ENCODE peak calls at places on chromosomes 16 and 17, in eight cellular contexts. Z, N, R, K, S, Y, Q and A are unnamed samples.

GRCh38 chr17:431494-431893 is 78.9 kb upstream of the RPH3AL start:
- DNase-seq in N (no peak), Y (no peak), R (no peak), S (no peak), Z (no peak), K (no peak), Q (no peak), A (no peak)

GRCh38 chr16:4660454-4661007 is 32.8 kb upstream of the NUDT16L1 start:
- DNase-seq in R (peak), K (no peak), Q (peak), Z (no peak), Y (peak), N (no peak), S (peak), A (peak)

GRCh38 chr16:70418274-70418992 is 20.5 kb downstream of the ST3GAL2 start:
- DNase-seq in R (no peak), Q (no peak), S (no peak), Y (no peak), Z (no peak), K (no peak), N (no peak), A (no peak)

GRCh38 chr16:73066927-73067670 is 19.2 kb upstream of the ZFHX3 start:
- DNase-seq in S (peak), K (no peak), N (no peak), Q (peak), Y (no peak), Z (no peak), R (no peak), A (no peak)

GRCh38 chr17:60146206-60146605 is 3.6 kb upstream of the CA4 start:
- DNase-seq in N (no peak), Q (no peak), S (no peak), Z (no peak), K (no peak), R (no peak), Y (no peak), A (no peak)

GRCh38 chr16:83835972-83836566 is 28.3 kb downstream of the HSBP1 start:
- DNase-seq in R (no peak), Q (peak), Z (peak), Y (no peak), K (peak), S (peak), N (no peak), A (no peak)

GRCh38 chr16:75919664-75920063 is 193.4 kb upstream of the CPHXL start:
- DNase-seq in S (peak), R (no peak), Z (no peak), Q (no peak), Y (no peak), K (no peak), N (no peak), A (no peak)

GRCh38 chr16:89048087-89048729 is 45.4 kb upstream of the ACSF3 start:
- DNase-seq in Q (no peak), K (no peak), Y (no peak), N (no peak), Z (no peak), R (no peak), S (no peak), A (no peak)

GRCh38 chr17:39952665-39953470 is 9.9 kb upstream of the GSDMA start:
- DNase-seq in N (peak), Y (peak), K (peak), R (peak), Z (peak), Q (peak), S (peak), A (peak)

GRCh38 chr17:74528491-74529199 is 2.6 kb downstream of the CD300LB start:
- DNase-seq in Q (no peak), N (no peak), Y (peak), K (no peak), S (no peak), Z (no peak), R (peak), A (peak)

GRCh38 chr17:68184816-68185436 is 62.9 kb upstream of the AMZ2 start:
- DNase-seq in Q (no peak), N (no peak), K (no peak), R (peak), Y (peak), Z (no peak), S (no peak), A (peak)

GRCh38 chr16:72985148-72985882 is 62.6 kb downstream of the ZFHX3 start:
- DNase-seq in Z (no peak), N (no peak), Q (no peak), Y (no peak), R (no peak), K (peak), S (peak), A (no peak)

GRCh38 chr17:69326302-69327059 is 452 bp downstream of the ABCA5 start:
- DNase-seq in N (no peak), Z (peak), Q (peak), R (no peak), K (peak), S (peak), Y (peak), A (peak)

GRCh38 chr16:49428808-49429207 is 55.2 kb downstream of the C16orf78 start:
- DNase-seq in Q (no peak), Y (no peak), S (no peak), R (no peak), K (no peak), Z (no peak), N (no peak), A (no peak)

GRCh38 chr17:21463204-21463661 is 87.1 kb downstream of the KCNJ12 start:
- DNase-seq in Z (no peak), Y (no peak), S (no peak), K (no peak), N (no peak), R (no peak), Q (no peak), A (no peak)

GRCh38 chr17:41811549-41812175 is at the start of gene P3H4:
- DNase-seq in Z (peak), S (peak), Y (peak), Q (peak), N (peak), K (no peak), R (peak), A (peak)

GRCh38 chr16:86597880-86598606 is 19.7 kb downstream of the FOXL1 start:
- DNase-seq in K (no peak), S (peak), R (no peak), N (no peak), Q (no peak), Y (no peak), Z (no peak), A (no peak)

GRCh38 chr17:12918132-12918531 is 99.7 kb downstream of the ELAC2 start:
- DNase-seq in K (no peak), R (no peak), Y (no peak), N (no peak), Z (peak), Q (peak), S (no peak), A (no peak)

GRCh38 chr16:54291981-54292487 is 5.4 kb upstream of the IRX3 start:
- DNase-seq in Z (no peak), K (no peak), R (no peak), Q (peak), Y (no peak), N (no peak), S (peak), A (no peak)

GRCh38 chr16:28902909-28903308 is 22.1 kb downstream of the RABEP2 start:
- DNase-seq in Q (no peak), Y (no peak), N (no peak), R (no peak), Z (no peak), K (no peak), S (no peak), A (no peak)

GRCh38 chr17:73770849-73771229 is 126.6 kb upstream of the SDK2 start:
- DNase-seq in Q (no peak), Y (no peak), N (no peak), Z (no peak), R (no peak), S (no peak), K (no peak), A (no peak)

GRCh38 chr17:4881761-4882555 is 17.4 kb upstream of the C17orf107 start:
- DNase-seq in Z (peak), K (no peak), N (peak), S (peak), Q (peak), Y (peak), R (peak), A (peak)

DNA sequence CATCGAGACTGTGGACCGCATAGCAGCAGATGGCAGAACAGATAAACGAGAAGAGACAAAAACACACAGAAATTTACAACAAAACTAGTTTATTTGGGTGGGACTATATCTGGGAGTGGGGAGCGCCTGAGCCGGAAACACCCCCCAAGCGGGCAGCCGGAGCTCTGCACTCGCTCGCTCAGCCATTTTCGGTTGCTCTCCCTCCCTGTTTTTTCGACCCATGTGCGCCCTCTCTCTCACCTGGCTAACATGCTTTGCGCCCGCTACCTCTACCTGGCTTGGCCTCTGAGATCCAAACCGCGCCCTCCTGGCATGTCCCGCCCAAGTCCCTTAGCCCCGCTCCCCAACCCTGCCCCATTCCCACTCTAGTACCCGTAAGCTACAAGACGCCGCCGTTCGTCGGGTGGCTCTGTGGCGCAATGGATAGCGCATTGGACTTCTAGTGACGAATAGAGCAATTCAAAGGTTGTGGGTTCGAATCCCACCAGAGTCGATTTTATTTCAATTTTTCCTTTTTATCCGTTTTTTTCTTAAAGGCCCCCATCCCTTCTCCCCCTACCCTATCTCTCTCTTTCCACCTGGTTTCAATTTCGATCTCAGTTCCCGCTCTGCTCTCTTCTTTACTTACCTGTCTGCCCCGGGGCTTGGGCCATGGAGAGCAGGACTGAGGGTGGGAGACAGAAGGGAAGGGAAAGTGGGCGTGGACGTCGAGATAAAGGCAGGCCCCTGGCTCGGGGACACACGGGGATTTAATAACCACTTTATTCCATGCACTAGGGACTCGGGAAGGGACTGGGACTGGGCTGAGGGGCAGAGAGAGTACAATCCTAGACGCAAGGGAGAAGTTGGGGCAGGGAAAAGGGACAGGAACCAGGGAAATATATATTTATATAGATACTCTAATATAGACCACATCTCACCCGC is 2.5 kb upstream of the ALOXE3 start:
- DNase-seq in K (no peak), S (peak), Q (peak), Z (peak), N (peak), R (peak), Y (peak), A (peak)
- TF ChIP-seq CTCF in K (peak), S (peak), Q (peak), Z (no peak), N (peak), R (peak), Y (peak), A (peak)

DNA sequence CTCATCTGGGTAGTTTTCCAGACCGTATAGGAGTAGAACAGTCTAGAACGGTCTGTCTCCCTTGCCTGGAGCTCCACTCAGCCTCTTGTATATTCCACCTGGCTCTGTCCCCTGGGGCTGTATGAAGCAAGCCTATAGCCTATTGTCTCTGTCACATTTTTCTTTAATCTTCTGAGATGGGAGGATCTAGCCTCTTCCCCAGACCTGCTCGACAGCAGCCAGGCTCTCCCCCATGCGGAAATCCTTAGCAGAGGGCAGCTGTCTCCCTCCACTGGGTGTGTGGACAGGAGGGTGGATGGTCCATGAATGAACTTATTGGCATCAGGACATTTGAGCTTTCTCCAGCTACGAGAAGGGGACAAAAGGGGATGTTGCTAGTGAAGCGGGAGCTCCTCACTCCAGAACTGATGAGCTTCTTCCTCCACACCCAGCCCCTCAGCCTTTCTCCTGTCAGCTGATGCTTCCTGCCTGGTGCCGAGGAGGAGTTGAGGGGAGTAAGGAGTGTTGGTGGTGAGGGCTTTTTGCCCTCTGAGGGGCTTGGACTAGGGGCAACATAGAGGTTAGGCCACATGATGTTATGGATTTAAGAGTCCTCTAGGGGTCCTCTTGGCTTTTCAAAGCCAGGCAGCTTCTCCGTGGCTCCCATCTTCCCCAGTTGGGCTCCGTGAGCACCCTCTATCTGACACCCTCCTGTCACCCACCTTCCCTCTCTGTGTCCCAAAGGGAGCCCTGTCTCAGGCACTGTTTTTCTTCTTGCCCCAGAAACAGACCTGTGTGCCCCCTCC is 28.0 kb downstream of the ARHGAP23 start:
- DNase-seq in Z (no peak), Q (no peak), N (no peak), R (no peak), K (no peak), S (no peak), Y (no peak), A (no peak)
- TF ChIP-seq CTCF in Z (no peak), Q (no peak), N (peak), R (no peak), K (peak), S (peak), Y (peak), A (no peak)

DNA sequence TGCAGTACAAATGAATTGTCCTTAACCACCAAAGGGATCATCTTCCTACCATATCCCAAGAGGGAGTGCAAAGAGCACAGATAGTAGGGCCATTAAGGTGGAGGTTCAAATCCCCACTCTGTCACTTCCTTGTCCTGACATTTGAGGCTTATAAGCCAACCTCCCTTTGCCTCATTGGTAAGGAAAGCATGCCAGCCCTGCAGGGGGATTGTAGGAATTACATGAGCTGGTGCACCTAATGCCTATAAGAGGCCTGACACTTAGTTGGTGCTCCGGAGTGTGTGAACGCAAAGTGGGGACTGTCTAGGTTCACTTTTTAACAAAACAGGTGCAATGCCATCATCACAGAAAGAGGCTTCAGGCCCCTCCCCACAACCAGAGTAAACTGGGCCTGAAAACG is 374.4 kb downstream of the SNX29 start:
- DNase-seq in S (no peak), Y (no peak), K (no peak), Z (no peak), Q (no peak), R (no peak), N (no peak), A (no peak)
- TF ChIP-seq CTCF in S (no peak), Y (no peak), K (no peak), Z (no peak), Q (no peak), R (no peak), N (no peak), A (no peak)

GRCh38 chr17:49514374-49514738 is 19.3 kb downstream of the NGFR start:
- DNase-seq in Y (no peak), Q (no peak), R (no peak), K (no peak), S (peak), N (no peak), Z (no peak), A (no peak)

GRCh38 chr17:49516190-49516589 is 21.1 kb downstream of the NGFR start:
- DNase-seq in Q (no peak), Z (no peak), Y (no peak), K (no peak), S (peak), N (no peak), R (no peak), A (no peak)

GRCh38 chr17:49513044-49513395 is 17.9 kb downstream of the NGFR start:
- DNase-seq in Z (no peak), Y (no peak), S (no peak), K (no peak), N (no peak), Q (no peak), R (no peak), A (no peak)

GRCh38 chr17:49513616-49514373 is 18.7 kb downstream of the NGFR start:
- DNase-seq in K (no peak), S (no peak), Q (no peak), Z (no peak), Y (no peak), N (no peak), R (no peak), A (no peak)

DNA sequence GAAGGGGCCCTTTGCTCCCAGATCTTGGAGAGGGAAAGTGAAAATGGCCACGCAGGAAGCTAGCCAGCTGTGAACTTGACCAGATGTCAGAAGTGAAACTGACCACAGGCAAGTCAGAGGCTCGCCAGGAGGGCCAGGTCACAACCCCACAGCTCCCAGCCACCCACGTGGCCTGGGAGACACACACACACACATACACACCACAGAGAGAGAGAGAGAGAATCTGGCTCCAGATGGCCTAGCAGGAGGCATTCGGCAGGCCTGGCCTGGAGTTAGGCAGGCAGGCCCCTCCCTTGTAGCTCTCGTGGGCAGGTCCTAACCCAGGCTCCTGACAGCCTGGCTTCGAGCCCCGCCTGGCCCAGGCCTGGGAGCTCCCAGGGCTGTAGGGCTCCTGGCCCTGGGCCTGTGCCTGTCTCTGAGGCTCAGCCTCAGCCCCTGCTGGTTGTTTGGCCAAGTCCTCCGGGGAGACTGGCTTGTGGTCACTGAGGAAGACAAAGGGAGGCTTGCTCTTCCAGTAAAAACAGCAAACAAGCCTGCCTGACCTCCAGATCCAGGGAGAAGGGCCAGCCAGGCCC is 20.2 kb downstream of the NGFR start:
- DNase-seq in N (peak), R (peak), Y (peak), K (peak), Z (peak), S (peak), Q (peak), A (peak)
- TF ChIP-seq CTCF in N (no peak), R (no peak), Y (no peak), K (peak), Z (no peak), S (peak), Q (no peak), A (no peak)